ENCODE peak calls at places on chromosomes 11 and 22, in eight cellular contexts. A, M, U, V, Z, K, P and W are unnamed samples.

GRCh38 chr11:3880724-3881123 is 25.3 kb downstream of the STIM1 start:
- DNase-seq in A (no peak), M (no peak), U (no peak), V (no peak), Z (no peak), K (no peak), P (peak), W (no peak)

GRCh38 chr11:57551941-57552340 is 14.5 kb downstream of the SMTNL1 start:
- DNase-seq in A (no peak), M (no peak), U (no peak), V (no peak), Z (no peak), K (no peak), P (no peak), W (no peak)

GRCh38 chr22:46959369-46959768 is 196.9 kb downstream of the TBC1D22A start:
- DNase-seq in A (no peak), M (no peak), U (no peak), V (no peak), Z (no peak), K (no peak), P (no peak), W (no peak)

GRCh38 chr22:22327723-22328122 is 83.1 kb downstream of the VPREB1 start:
- DNase-seq in A (no peak), M (no peak), U (no peak), V (no peak), Z (no peak), K (no peak), P (no peak), W (no peak)

GRCh38 chr22:17112491-17113042 is 8.6 kb downstream of the TMEM121B start:
- DNase-seq in A (no peak), M (no peak), U (no peak), V (no peak), Z (no peak), K (no peak), P (no peak), W (no peak)

GRCh38 chr11:1310772-1311468 is 1.5 kb upstream of the TOLLIP start:
- DNase-seq in A (no peak), M (peak), U (no peak), V (no peak), Z (peak), K (no peak), P (no peak), W (peak)

GRCh38 chr22:18971321-18971751 is 35.2 kb upstream of the PRODH start:
- DNase-seq in A (no peak), M (no peak), U (no peak), V (no peak), Z (no peak), K (no peak), P (no peak), W (no peak)

GRCh38 chr11:133078591-133079179 is 453.6 kb downstream of the OPCML start:
- DNase-seq in A (peak), M (no peak), U (peak), V (peak), Z (peak), K (peak), P (peak), W (no peak)

GRCh38 chr22:39994046-39994565 is 648 bp upstream of the FAM83F start:
- DNase-seq in A (no peak), M (peak), U (no peak), V (no peak), Z (peak), K (no peak), P (no peak), W (no peak)

GRCh38 chr11:2748814-2749554 is 49.2 kb upstream of the KCNQ1OT1 start:
- DNase-seq in A (peak), M (no peak), U (no peak), V (no peak), Z (no peak), K (no peak), P (peak), W (no peak)

GRCh38 chr11:69881467-69882269 is 62.5 kb upstream of the FGF3 start:
- DNase-seq in A (peak), M (no peak), U (no peak), V (no peak), Z (no peak), K (peak), P (peak), W (no peak)

GRCh38 chr11:56841210-56841810 is 92.8 kb upstream of the OR9G4 start:
- DNase-seq in A (peak), M (no peak), U (peak), V (peak), Z (peak), K (peak), P (peak), W (no peak)

GRCh38 chr11:116310215-116310614 is 462.6 kb downstream of the BUD13 start:
- DNase-seq in A (no peak), M (no peak), U (no peak), V (no peak), Z (no peak), K (no peak), P (no peak), W (no peak)

GRCh38 chr11:86481399-86481798 is 106.7 kb downstream of the CCDC81 start:
- DNase-seq in A (no peak), M (no peak), U (no peak), V (no peak), Z (no peak), K (no peak), P (no peak), W (no peak)

GRCh38 chr22:47449508-47450270 is 687.2 kb downstream of the TBC1D22A start:
- DNase-seq in A (no peak), M (no peak), U (no peak), V (peak), Z (no peak), K (no peak), P (no peak), W (no peak)

GRCh38 chr11:22798890-22799289 is 30.7 kb downstream of the SVIP start:
- DNase-seq in A (no peak), M (no peak), U (no peak), V (no peak), Z (no peak), K (no peak), P (no peak), W (no peak)